ENCODE peak calls at places on chromosomes 12 and 14, in eight cellular contexts. F is CD8-positive, alpha-beta T cell; Y is neural progenitor cell; W is IMR-90; D is right cardiac atrium; H is heart left ventricle; N is WERI-Rb-1; Z is pancreas. J is an unnamed sample.

GRCh38 chr12:101570022-101570421 is 24.7 kb upstream of the MYBPC1 start:
- DNase-seq in W (peak; percentile 63), Y (peak; percentile 12), F (no peak), H (no peak), Z (no peak), N (no peak), D (no peak), J (no peak)

GRCh38 chr14:87492556-87492955 is 500.4 kb downstream of the GALC start:
- DNase-seq in N (no peak), F (no peak), D (no peak), H (no peak), Z (no peak), Y (no peak), W (no peak), J (no peak)

GRCh38 chr12:121295123-121295745 is 1.3 kb downstream of the CAMKK2 start:
- DNase-seq in D (no peak), Y (peak; percentile 59), Z (no peak), W (no peak), N (peak; percentile 48), H (no peak), F (no peak), J (no peak)

GRCh38 chr14:94385553-94386057 is 2.8 kb downstream of the SERPINA1 start:
- DNase-seq in Y (no peak), F (no peak), N (no peak), W (no peak), D (no peak), Z (no peak), H (no peak), J (no peak)

GRCh38 chr12:62284749-62285148 is 24.5 kb downstream of the USP15 start:
- DNase-seq in H (no peak), F (no peak), W (no peak), N (no peak), Y (no peak), Z (no peak), D (no peak), J (no peak)

GRCh38 chr12:24561411-24561871 is 387.5 kb downstream of the BCAT1 start:
- DNase-seq in F (no peak), N (no peak), Y (peak; percentile 56), D (no peak), Z (no peak), H (no peak), W (peak; percentile 65), J (no peak)

GRCh38 chr12:10121278-10121677 is 8.7 kb downstream of the CLEC7A start:
- DNase-seq in H (no peak), Z (no peak), N (no peak), W (no peak), Y (no peak), D (no peak), F (no peak), J (no peak)

GRCh38 chr12:96047621-96048211 is 12.3 kb upstream of the LTA4H start:
- DNase-seq in Y (no peak), N (no peak), F (no peak), W (peak; percentile 72), D (no peak), Z (no peak), H (peak; percentile 33), J (no peak)

DNA sequence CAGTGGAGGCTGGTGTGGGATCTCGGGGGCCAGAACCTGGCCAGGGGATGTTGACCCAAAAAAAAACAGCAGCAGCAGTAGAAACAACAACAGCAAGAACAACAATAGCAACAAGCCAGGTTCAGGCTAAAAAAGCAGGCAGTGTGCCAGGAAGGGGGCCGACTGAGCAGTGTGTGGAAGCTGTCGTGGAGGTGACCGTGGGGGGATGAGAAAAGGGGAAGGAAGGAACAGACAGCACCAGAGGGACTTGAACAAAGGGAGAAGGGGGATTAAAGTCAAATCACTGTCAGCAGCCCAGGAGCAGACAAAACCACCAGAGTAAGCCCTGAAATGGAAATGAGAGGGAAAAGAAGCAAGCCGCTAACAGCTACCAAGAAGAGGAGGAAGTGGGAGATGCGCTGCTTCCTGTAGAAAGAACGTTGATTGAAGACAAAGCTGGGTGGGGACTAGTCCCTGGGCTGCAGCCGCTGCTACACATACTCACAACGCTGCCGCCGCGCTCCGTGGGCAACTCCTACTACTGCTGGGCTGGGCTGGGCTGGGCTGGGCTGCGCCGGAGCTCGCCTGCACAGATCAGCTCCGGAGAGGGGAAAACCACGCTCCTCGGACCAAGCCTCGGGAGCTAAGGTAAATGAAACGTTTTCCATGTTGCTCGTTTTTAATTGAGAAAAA is at the start of gene GNG2:
- DNase-seq in F (peak; percentile 72), H (peak; percentile 89), N (peak; percentile 60), Z (peak; percentile 53), W (peak; percentile 75), Y (peak; percentile 83), D (peak; percentile 93), J (peak; percentile 88)
- H3K27ac ChIP-seq in F (peak within 1 kb of the TSS; percentile 88), H (no peak within 1 kb of the TSS), N (no peak within 1 kb of the TSS), Z (no peak within 1 kb of the TSS), W (peak within 1 kb of the TSS; percentile 66), Y (peak within 1 kb of the TSS; percentile 78), D (no peak within 1 kb of the TSS), J (peak within 1 kb of the TSS; percentile 58)

GRCh38 chr12:12439636-12440035 is 82.8 kb downstream of the BORCS5 start:
- DNase-seq in D (no peak), W (peak; percentile 91), Y (no peak), H (no peak), Z (no peak), N (no peak), F (no peak), J (no peak)

GRCh38 chr12:12442548-12443071 is 85.7 kb downstream of the BORCS5 start:
- DNase-seq in N (peak; percentile 33), H (no peak), F (no peak), Z (no peak), Y (no peak), W (peak; percentile 80), D (no peak), J (no peak)

GRCh38 chr12:12441051-12441807 is 84.4 kb downstream of the BORCS5 start:
- DNase-seq in H (no peak), F (no peak), W (no peak), N (no peak), Z (no peak), Y (no peak), D (no peak), J (peak; percentile 29)

GRCh38 chr12:12443482-12443881 is 86.6 kb downstream of the BORCS5 start:
- DNase-seq in Y (no peak), W (no peak), D (peak; percentile 79), Z (no peak), F (no peak), N (no peak), H (peak; percentile 69), J (peak; percentile 32)

DNA sequence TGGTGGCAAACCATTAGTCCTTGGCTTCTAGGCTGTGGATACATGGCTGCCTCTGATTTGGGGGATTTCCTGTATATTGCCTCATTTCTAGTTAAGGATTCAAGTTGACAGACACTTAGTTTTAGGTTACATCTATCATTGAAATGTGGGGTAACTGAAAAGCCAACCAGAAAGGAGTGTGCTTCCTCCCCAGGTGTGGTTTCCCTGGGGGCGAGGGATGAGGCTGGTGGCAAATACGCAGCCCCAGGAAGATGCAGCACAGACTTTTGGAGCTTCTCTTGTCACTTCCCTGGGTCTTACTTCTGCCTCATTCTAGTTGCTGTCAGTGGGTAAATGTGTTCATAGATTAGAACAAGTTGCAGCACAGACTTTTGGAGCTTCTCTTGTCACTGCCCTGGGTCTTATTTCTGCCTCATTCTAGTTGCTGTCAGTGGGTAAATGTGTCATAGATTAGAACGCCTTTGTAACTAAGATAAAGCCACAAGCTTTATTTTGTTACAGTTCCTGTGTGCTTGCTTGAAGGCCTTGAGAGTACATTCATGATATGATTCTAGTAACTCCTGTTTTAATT is 85.1 kb downstream of the BORCS5 start:
- DNase-seq in Z (no peak), H (no peak), Y (no peak), F (peak; percentile 48), D (no peak), W (peak; percentile 39), N (no peak), J (no peak)
- H3K27ac ChIP-seq in Z (peak overlapping the region; percentile 22), H (no peak overlapping the region), Y (no peak overlapping the region), F (peak overlapping the region; percentile 66), D (peak overlapping the region; percentile 42), W (no peak overlapping the region), N (no peak overlapping the region), J (peak overlapping the region; percentile 46)

GRCh38 chr12:6201199-6201608 is 1.0 kb downstream of the CD9 start:
- DNase-seq in Z (peak; percentile 64), D (peak; percentile 66), F (no peak), N (no peak), H (peak; percentile 43), W (no peak), Y (peak; percentile 35), J (peak; percentile 85)

GRCh38 chr12:6198556-6198955 is 1.6 kb upstream of the CD9 start:
- DNase-seq in Z (no peak), F (no peak), N (no peak), H (no peak), D (no peak), W (no peak), Y (no peak), J (peak; percentile 40)

GRCh38 chr12:6199211-6199530 is 1.0 kb upstream of the CD9 start:
- DNase-seq in W (no peak), Z (no peak), Y (no peak), N (no peak), D (no peak), H (no peak), F (no peak), J (no peak)

GRCh38 chr12:6200266-6201198 is at the start of gene CD9:
- DNase-seq in H (peak; percentile 75), F (peak; percentile 6), N (peak; percentile 58), Y (peak; percentile 63), D (peak; percentile 91), W (no peak), Z (peak; percentile 85), J (peak; percentile 82)

DNA sequence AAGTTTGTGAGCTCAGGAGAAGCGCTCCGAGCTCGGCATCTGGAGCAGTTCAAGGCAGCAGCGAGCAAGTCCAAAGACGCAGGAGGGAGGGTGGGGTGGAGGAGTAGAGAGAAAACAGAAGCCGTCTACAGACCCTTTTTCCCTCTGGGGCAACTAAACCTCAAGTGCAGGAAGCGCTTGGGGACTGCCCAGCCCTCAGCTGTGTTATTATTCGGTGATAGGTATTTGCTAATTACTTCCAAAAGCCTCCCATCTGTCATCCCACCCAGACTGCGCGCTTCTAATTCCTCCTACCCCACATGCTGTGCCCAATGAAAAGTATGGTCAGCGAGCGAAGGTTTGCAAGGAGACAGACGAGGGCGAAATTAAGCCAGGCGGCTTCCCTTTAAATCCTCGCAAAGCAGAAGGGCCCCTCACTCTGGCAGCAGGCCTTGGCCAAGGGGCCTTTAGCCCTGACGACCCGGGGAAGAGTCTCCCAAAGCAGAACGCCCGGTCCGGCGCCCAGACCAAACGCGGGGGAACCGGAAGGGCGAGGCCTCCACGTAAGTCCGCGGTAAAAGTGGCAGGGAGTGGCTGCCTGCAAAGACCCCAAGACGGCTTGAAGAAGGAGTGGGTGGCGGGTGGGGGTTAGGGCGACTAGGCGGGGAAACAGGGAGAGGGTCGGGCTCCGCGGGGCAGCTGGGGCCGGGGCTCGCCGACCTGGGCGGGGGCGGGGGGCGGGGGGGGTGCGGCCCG is 502 bp upstream of the CD9 start:
- DNase-seq in H (peak; percentile 59), Z (no peak), W (no peak), D (peak; percentile 58), F (no peak), Y (peak; percentile 80), N (peak; percentile 81), J (peak; percentile 73)
- H3K27ac ChIP-seq in H (peak overlapping the region; percentile 94), Z (peak overlapping the region; percentile 52), W (peak overlapping the region; percentile 22), D (peak overlapping the region; percentile 94), F (no peak overlapping the region), Y (no peak overlapping the region), N (peak overlapping the region; percentile 78), J (peak overlapping the region; percentile 92)

GRCh38 chr14:52000631-52001030 is 11.3 kb downstream of the RTRAF start:
- DNase-seq in F (no peak), N (no peak), D (no peak), Y (no peak), Z (no peak), H (no peak), W (no peak), J (no peak)

GRCh38 chr14:51998348-51998747 is 9.0 kb downstream of the RTRAF start:
- DNase-seq in W (no peak), Z (no peak), D (no peak), H (no peak), N (no peak), Y (no peak), F (no peak), J (no peak)

GRCh38 chr14:51996148-51996746 is 6.9 kb downstream of the RTRAF start:
- DNase-seq in N (no peak), Y (peak; percentile 32), F (no peak), D (no peak), W (peak; percentile 68), H (no peak), Z (no peak), J (no peak)

GRCh38 chr14:52000019-52000582 is 10.8 kb downstream of the RTRAF start:
- DNase-seq in Z (no peak), H (no peak), D (no peak), F (no peak), Y (no peak), N (no peak), W (peak; percentile 46), J (no peak)

GRCh38 chr14:51999084-51999483 is 9.7 kb downstream of the RTRAF start:
- DNase-seq in W (peak; percentile 56), Y (no peak), H (no peak), D (no peak), Z (no peak), N (no peak), F (no peak), J (no peak)
- H3K27ac ChIP-seq in W (no peak overlapping the region), Y (no peak overlapping the region), H (no peak overlapping the region), D (no peak overlapping the region), Z (no peak overlapping the region), N (no peak overlapping the region), F (no peak overlapping the region), J (no peak overlapping the region)

J was measured in colonic mucosa.